ENCODE peak calls at places on chromosomes 1 and 21, in ten cellular contexts. I, A, T, X, P, B, M, U, O and R are unnamed samples.

GRCh38 chr1:78619446-78619802 is 824 bp upstream of the IFI44L start:
- DNase-seq in X (no peak), I (no peak), M (no peak), B (no peak), T (no peak), P (no peak), O (no peak), A (peak), U (no peak), R (peak)

GRCh38 chr1:170313306-170313705 is 167.5 kb downstream of the NTMT2 start:
- DNase-seq in O (no peak), X (no peak), P (no peak), T (no peak), I (no peak), A (no peak), M (no peak), U (no peak), B (no peak), R (no peak)

GRCh38 chr21:37193676-37194075 is 73.5 kb downstream of the VPS26C start:
- DNase-seq in I (no peak), P (no peak), U (no peak), X (no peak), T (no peak), A (no peak), M (no peak), B (no peak), O (no peak), R (no peak)

GRCh38 chr1:89363638-89364536 is at the start of gene GBP6:
- DNase-seq in T (peak), P (no peak), A (peak), U (no peak), B (no peak), M (peak), X (no peak), O (no peak), I (no peak), R (no peak)

GRCh38 chr21:28402616-28402989 is 590.1 kb downstream of the LTN1 start:
- DNase-seq in A (no peak), P (no peak), O (no peak), M (no peak), X (no peak), T (no peak), B (no peak), I (no peak), U (no peak), R (no peak)

GRCh38 chr1:245843101-245843500 is 664.0 kb downstream of the SMYD3 start:
- DNase-seq in T (no peak), O (no peak), P (no peak), M (no peak), X (no peak), A (no peak), B (no peak), I (no peak), U (no peak), R (no peak)

GRCh38 chr1:230270185-230270939 is 155.8 kb downstream of the PGBD5 start:
- DNase-seq in A (no peak), M (no peak), P (no peak), O (no peak), T (peak), I (no peak), X (no peak), B (no peak), U (peak), R (no peak)

GRCh38 chr1:162373541-162374375 is 2.9 kb downstream of the SPATA46 start:
- DNase-seq in A (peak), X (no peak), U (no peak), M (no peak), B (peak), T (no peak), P (no peak), O (no peak), I (no peak), R (no peak)

GRCh38 chr1:43651188-43651587 is 1.2 kb downstream of the KDM4A start:
- DNase-seq in T (no peak), X (no peak), B (no peak), M (no peak), O (no peak), P (no peak), A (no peak), I (no peak), U (no peak), R (no peak)

GRCh38 chr21:15804247-15804985 is 74.6 kb downstream of the USP25 start:
- DNase-seq in U (peak), M (no peak), T (no peak), O (no peak), A (no peak), I (no peak), P (no peak), B (no peak), X (no peak), R (no peak)